ENCODE peak calls at places on chromosome 6, in five cellular contexts. L is psoas muscle, J is left ventricle myocardium inferior, Q is adrenal gland, G is esophagus muscularis mucosa. N is an unnamed sample.

GRCh38 chr6:24775520-24776058 is 852 bp downstream of the GMNN start:
- DNase-seq in L (no peak), J (no peak), Q (no peak), G (no peak), N (no peak)

GRCh38 chr6:95364016-95364604 is 213.2 kb upstream of the MANEA start:
- DNase-seq in L (no peak), J (no peak), Q (no peak), G (no peak), N (no peak)

GRCh38 chr6:34152806-34153565 is 7.1 kb upstream of the GRM4 start:
- DNase-seq in L (no peak), J (no peak), Q (no peak), G (no peak), N (no peak)

GRCh38 chr6:21158149-21158548 is 435.4 kb upstream of the SOX4 start:
- DNase-seq in L (no peak), J (no peak), Q (no peak), G (no peak), N (no peak)

GRCh38 chr6:90468080-90468479 is 118.8 kb downstream of the MAP3K7 start:
- DNase-seq in L (no peak), J (no peak), Q (no peak), G (no peak), N (no peak)

GRCh38 chr6:44286747-44287146 is 16.5 kb downstream of the TMEM151B start:
- DNase-seq in L (no peak), J (no peak), Q (no peak), G (no peak), N (no peak)

GRCh38 chr6:102766946-102767345 is 1373.4 kb downstream of the GRIK2 start:
- DNase-seq in L (no peak), J (no peak), Q (no peak), G (no peak), N (no peak)

GRCh38 chr6:139653136-139653535 is 278.7 kb upstream of the CITED2 start:
- DNase-seq in L (no peak), J (no peak), Q (no peak), G (no peak), N (no peak)

GRCh38 chr6:129370268-129370916 is 339.6 kb downstream of the ARHGAP18 start:
- DNase-seq in L (no peak), J (peak), Q (peak), G (no peak), N (no peak)

GRCh38 chr6:113591896-113592827 is 265.0 kb upstream of the MARCKS start:
- DNase-seq in L (no peak), J (no peak), Q (no peak), G (no peak), N (no peak)

GRCh38 chr6:446418-447366 is 55.1 kb downstream of the IRF4 start:
- DNase-seq in L (no peak), J (no peak), Q (no peak), G (no peak), N (no peak)

GRCh38 chr6:37171141-37171969 is 1.4 kb downstream of the PIM1 start:
- DNase-seq in L (peak), J (peak), Q (peak), G (no peak), N (peak)

GRCh38 chr6:154995241-154996162 is at the start of gene TIAM2:
- DNase-seq in L (peak), J (peak), Q (peak), G (no peak), N (peak)

GRCh38 chr6:78810146-78810545 is 57.2 kb upstream of the IRAK1BP1 start:
- DNase-seq in L (no peak), J (no peak), Q (no peak), G (no peak), N (no peak)

GRCh38 chr6:129732542-129732941 is 22.6 kb upstream of the ARHGAP18 start:
- DNase-seq in L (no peak), J (no peak), Q (no peak), G (no peak), N (no peak)

GRCh38 chr6:42010185-42010872 is 40.0 kb upstream of the TAF8 start:
- DNase-seq in L (no peak), J (no peak), Q (no peak), G (no peak), N (no peak)

GRCh38 chr6:107495196-107495643 is 5.3 kb downstream of the SOBP start:
- DNase-seq in L (no peak), J (no peak), Q (no peak), G (no peak), N (no peak)

GRCh38 chr6:3789018-3789895 is 37.7 kb upstream of the PXDC1 start:
- DNase-seq in L (no peak), J (no peak), Q (no peak), G (no peak), N (no peak)

GRCh38 chr6:3094815-3095214 is 23.7 kb upstream of the BPHL start:
- DNase-seq in L (no peak), J (no peak), Q (no peak), G (no peak), N (no peak)

GRCh38 chr6:129744201-129744879 is 34.4 kb upstream of the ARHGAP18 start:
- DNase-seq in L (no peak), J (no peak), Q (no peak), G (no peak), N (no peak)

GRCh38 chr6:109050012-109050411 is 44.6 kb downstream of the SESN1 start:
- DNase-seq in L (no peak), J (no peak), Q (no peak), G (no peak), N (peak)

GRCh38 chr6:101110814-101111213 is 229.7 kb upstream of the ASCC3 start:
- DNase-seq in L (no peak), J (no peak), Q (no peak), G (no peak), N (no peak)

GRCh38 chr6:162184465-162184864 is 543.1 kb downstream of the PRKN start:
- DNase-seq in L (no peak), J (no peak), Q (no peak), G (no peak), N (no peak)

GRCh38 chr6:170091639-170092579 is 199.0 kb downstream of the DLL1 start:
- DNase-seq in L (no peak), J (no peak), Q (no peak), G (no peak), N (no peak)

GRCh38 chr6:26489926-26490575 is 10.1 kb upstream of the BTN1A1 start:
- DNase-seq in L (no peak), J (no peak), Q (no peak), G (no peak), N (no peak)

GRCh38 chr6:33415831-33416230 is 2.1 kb downstream of the CUTA start:
- DNase-seq in L (no peak), J (no peak), Q (no peak), G (no peak), N (no peak)

GRCh38 chr6:128438311-128438916 is 82.0 kb downstream of the PTPRK start:
- DNase-seq in L (no peak), J (peak), Q (no peak), G (no peak), N (no peak)

GRCh38 chr6:106752641-106753040 is 123.3 kb downstream of the QRSL1 start:
- DNase-seq in L (no peak), J (no peak), Q (no peak), G (no peak), N (no peak)

GRCh38 chr6:20605581-20605980 is 71.3 kb downstream of the CDKAL1 start:
- DNase-seq in L (no peak), J (no peak), Q (no peak), G (no peak), N (no peak)

GRCh38 chr6:44133003-44133931 is 5.9 kb downstream of the TMEM63B start:
- DNase-seq in L (peak), J (peak), Q (peak), G (no peak), N (peak)

GRCh38 chr6:75115501-75115900 is 90.4 kb downstream of the COL12A1 start:
- DNase-seq in L (no peak), J (no peak), Q (no peak), G (no peak), N (no peak)

GRCh38 chr6:83068628-83069027 is 1.2 kb downstream of the DOP1A start:
- DNase-seq in L (no peak), J (no peak), Q (no peak), G (no peak), N (no peak)
- H3K27ac ChIP-seq in L (peak), J (peak), Q (no peak), G (peak), N (no peak)

GRCh38 chr6:47292944-47293343 is 16.8 kb downstream of the TNFRSF21 start:
- DNase-seq in L (no peak), J (no peak), Q (no peak), G (peak), N (no peak)
- H3K27ac ChIP-seq in L (no peak), J (no peak), Q (no peak), G (no peak), N (no peak)

GRCh38 chr6:89146748-89147715 is 1.2 kb downstream of the PM20D2 start:
- DNase-seq in L (no peak), J (no peak), Q (no peak), G (no peak), N (no peak)
- H3K27ac ChIP-seq in L (peak), J (peak), Q (peak), G (peak), N (peak)

GRCh38 chr6:145863988-145864616 is 49.5 kb upstream of the FBXO30 start:
- DNase-seq in L (no peak), J (no peak), Q (no peak), G (no peak), N (no peak)
- H3K27ac ChIP-seq in L (no peak), J (no peak), Q (no peak), G (no peak), N (no peak)

GRCh38 chr6:83974409-83975050 is 59.0 kb upstream of the MRAP2 start:
- DNase-seq in L (no peak), J (no peak), Q (no peak), G (no peak), N (no peak)
- H3K27ac ChIP-seq in L (no peak), J (no peak), Q (no peak), G (no peak), N (no peak)

DNA sequence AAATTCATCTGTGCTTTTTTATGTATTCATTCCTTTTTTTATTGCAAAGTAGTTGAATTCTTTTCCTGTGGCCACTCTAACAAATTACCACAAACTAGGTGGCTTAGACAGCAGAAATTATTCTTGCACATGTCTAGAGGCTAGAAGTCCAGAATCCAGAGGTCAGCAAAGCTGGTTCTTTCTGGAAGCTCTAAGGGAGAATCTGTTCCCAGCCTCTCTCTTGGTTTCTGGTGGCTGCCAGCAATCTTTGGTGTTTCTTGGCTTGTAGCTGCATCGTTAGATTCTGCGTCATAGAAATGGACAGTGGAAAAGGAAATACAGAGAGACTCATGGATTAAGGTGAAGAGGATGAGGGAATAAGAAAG is 39.3 kb downstream of the GSTA2 start:
- DNase-seq in L (no peak), J (no peak), Q (peak), G (no peak), N (no peak)
- H3K27ac ChIP-seq in L (no peak), J (no peak), Q (peak), G (no peak), N (no peak)

GRCh38 chr6:151018911-151019795 is 153.7 kb downstream of the MTHFD1L start:
- DNase-seq in L (no peak), J (no peak), Q (no peak), G (no peak), N (no peak)
- H3K27ac ChIP-seq in L (no peak), J (no peak), Q (peak), G (no peak), N (no peak)

GRCh38 chr6:166647896-166648295 is 20.8 kb upstream of the RPS6KA2 start:
- DNase-seq in L (no peak), J (no peak), Q (no peak), G (no peak), N (no peak)
- H3K27ac ChIP-seq in L (no peak), J (no peak), Q (no peak), G (no peak), N (no peak)

GRCh38 chr6:111441678-111442243 is 41.3 kb downstream of the REV3L start:
- DNase-seq in L (no peak), J (no peak), Q (no peak), G (no peak), N (no peak)
- H3K27ac ChIP-seq in L (no peak), J (no peak), Q (no peak), G (no peak), N (no peak)

DNA sequence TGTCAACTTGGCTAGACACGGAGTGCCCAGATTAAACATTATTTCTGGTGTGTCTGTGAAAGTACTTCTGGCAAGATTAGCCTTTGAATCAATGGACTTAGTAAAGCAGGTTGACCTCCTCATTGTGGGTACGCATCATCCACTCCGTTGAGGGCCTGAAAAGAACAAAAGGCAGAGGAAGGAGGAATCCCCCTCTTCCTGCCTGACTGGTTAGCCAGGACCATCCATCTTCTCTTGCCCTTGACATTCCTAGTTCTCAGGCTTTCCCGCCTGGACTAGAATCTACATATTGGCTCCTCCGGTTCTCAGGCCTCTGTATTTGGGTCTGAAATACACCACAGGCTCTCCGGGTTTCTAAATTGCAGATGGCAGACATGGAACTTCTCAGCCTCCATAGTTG is 74.0 kb upstream of the POPDC3 start:
- DNase-seq in L (no peak), J (no peak), Q (no peak), G (no peak), N (no peak)
- H3K27ac ChIP-seq in L (no peak), J (no peak), Q (no peak), G (no peak), N (no peak)